ENCODE peak calls at places on chromosome 3, in five cellular contexts. I is uterus, L is A549, F is esophagus muscularis mucosa, B is heart left ventricle. S is an unnamed sample.

GRCh38 chr3:18424862-18425640 is at the start of gene SATB1:
- DNase-seq in B (peak; percentile 88), F (peak; percentile 95), I (peak; percentile 86), L (no peak), S (peak; percentile 91)

GRCh38 chr3:142064454-142064853 is 84.9 kb downstream of the TFDP2 start:
- DNase-seq in F (no peak), B (no peak), I (no peak), L (no peak), S (no peak)

GRCh38 chr3:126352476-126353454 is 4.4 kb downstream of the KLF15 start:
- DNase-seq in L (no peak), I (peak; percentile 31), B (no peak), F (no peak), S (peak; percentile 42)

GRCh38 chr3:83216919-83217594 is 1455.6 kb upstream of the GBE1 start:
- DNase-seq in F (no peak), I (no peak), B (peak; percentile 15), L (no peak), S (peak; percentile 16)

GRCh38 chr3:157502916-157503620 is at the start of gene VEPH1:
- DNase-seq in L (no peak), I (no peak), B (no peak), F (no peak), S (no peak)

GRCh38 chr3:156741935-156742334 is 67.5 kb downstream of the TIPARP start:
- DNase-seq in F (no peak), I (no peak), L (no peak), B (no peak), S (no peak)

GRCh38 chr3:142886938-142887337 is 1.9 kb downstream of the PCOLCE2 start:
- DNase-seq in L (no peak), F (no peak), B (no peak), I (no peak), S (no peak)

GRCh38 chr3:124775776-124776336 is 45.6 kb downstream of the UMPS start:
- DNase-seq in F (no peak), I (no peak), L (no peak), B (no peak), S (no peak)

GRCh38 chr3:117790256-117790987 is 1080.8 kb downstream of the TUSC7 start:
- DNase-seq in F (no peak), L (no peak), B (no peak), I (no peak), S (no peak)

GRCh38 chr3:31929826-31930502 is 51.1 kb downstream of the OSBPL10 start:
- DNase-seq in F (no peak), B (no peak), L (no peak), I (no peak), S (no peak)

GRCh38 chr3:62226601-62227339 is 146.6 kb downstream of the FEZF2 start:
- DNase-seq in I (no peak), L (no peak), F (peak; percentile 66), B (no peak), S (no peak)

GRCh38 chr3:193129607-193130006 is 111.4 kb upstream of the PLAAT1 start:
- DNase-seq in F (no peak), I (no peak), L (no peak), B (no peak), S (no peak)
- TF ChIP-seq CTCF in F (no peak), I (no peak), L (peak; percentile 23), B (no peak), S (no peak)

GRCh38 chr3:72323794-72324193 is 524.5 kb downstream of the SHQ1 start:
- DNase-seq in L (no peak), I (no peak), B (no peak), F (no peak), S (no peak)

GRCh38 chr3:72324253-72324811 is 523.9 kb downstream of the SHQ1 start:
- DNase-seq in F (no peak), L (no peak), I (no peak), B (no peak), S (no peak)

GRCh38 chr3:72320911-72321385 is 527.3 kb downstream of the SHQ1 start:
- DNase-seq in I (no peak), F (no peak), B (peak; percentile 76), L (no peak), S (no peak)

GRCh38 chr3:72320096-72320910 is 527.9 kb downstream of the SHQ1 start:
- DNase-seq in B (no peak), F (no peak), L (no peak), I (no peak), S (no peak)

GRCh38 chr3:72322264-72322976 is 525.8 kb downstream of the SHQ1 start:
- DNase-seq in B (no peak), F (no peak), L (no peak), I (no peak), S (no peak)
- TF ChIP-seq POLR2A in B (no peak), F (no peak), L (no peak), I (no peak), S (no peak)

GRCh38 chr3:188943591-188943990 is 228.2 kb upstream of the TPRG1 start:
- DNase-seq in L (no peak), I (no peak), F (no peak), B (no peak), S (no peak)

GRCh38 chr3:188946837-188947236 is 224.9 kb upstream of the TPRG1 start:
- DNase-seq in B (no peak), I (peak; percentile 68), F (peak; percentile 90), L (no peak), S (no peak)

GRCh38 chr3:188941103-188941502 is 230.7 kb upstream of the TPRG1 start:
- DNase-seq in I (no peak), L (no peak), F (no peak), B (peak; percentile 51), S (peak; percentile 56)

GRCh38 chr3:188946351-188946750 is 225.4 kb upstream of the TPRG1 start:
- DNase-seq in I (no peak), F (peak; percentile 86), B (no peak), L (no peak), S (no peak)

GRCh38 chr3:188944108-188944507 is 227.7 kb upstream of the TPRG1 start:
- DNase-seq in F (no peak), L (no peak), B (no peak), I (peak; percentile 44), S (no peak)
- H3K4me1 ChIP-seq in F (peaks cover 62% of the 10 kb centered on the region), L (peaks cover 18% of the 10 kb centered on the region), B (peaks cover 37% of the 10 kb centered on the region), I (peaks cover 4% of the 10 kb centered on the region), S (peaks cover 3% of the 10 kb centered on the region)

GRCh38 chr3:163476179-163476578 is 1602.1 kb downstream of the SI start:
- DNase-seq in I (no peak), B (no peak), F (no peak), L (no peak), S (no peak)
- TF ChIP-seq CTCF in I (no peak), B (no peak), F (no peak), L (peak; percentile 15), S (no peak)